ENCODE peak calls at places on chromosome 6, in ten cellular contexts. F is GM23338, U is IMR-90, E is BE2C, I is sigmoid colon, S is trophoblast cell, M is PC-9, Y is heart left ventricle, W is HCT116, Z is tibial artery. J is an unnamed sample.
A peak's percentile ranks its signal among the peaks of the same experiment; 100 is the strongest.

GRCh38 chr6:26251354-26252081 is 113.5 kb upstream of the BTN3A2 start:
- DNase-seq in F (peak; percentile 91), U (peak; percentile 95), E (peak; percentile 65), I (no peak), S (peak; percentile 28), M (no peak), Y (peak; percentile 42), W (no peak), Z (no peak), J (peak; percentile 77)

GRCh38 chr6:110874880-110875547 is 429 bp downstream of the AMD1 start:
- DNase-seq in F (no peak), U (no peak), E (peak; percentile 51), I (peak; percentile 76), S (no peak), M (no peak), Y (no peak), W (no peak), Z (peak; percentile 36), J (peak; percentile 72)

GRCh38 chr6:95690328-95690727 is 113.0 kb downstream of the MANEA start:
- DNase-seq in F (no peak), U (no peak), E (no peak), I (no peak), S (no peak), M (no peak), Y (no peak), W (no peak), Z (no peak), J (no peak)

GRCh38 chr6:149862901-149863595 is 1.1 kb downstream of the LRP11 start:
- DNase-seq in F (peak; percentile 71), U (peak; percentile 57), E (peak; percentile 72), I (peak; percentile 90), S (peak; percentile 93), M (peak; percentile 83), Y (peak; percentile 79), W (no peak), Z (peak; percentile 72), J (peak; percentile 61)

GRCh38 chr6:113094781-113095180 is 747.7 kb downstream of the RFPL4B start:
- DNase-seq in F (no peak), U (peak; percentile 87), E (no peak), I (no peak), S (no peak), M (no peak), Y (no peak), W (no peak), Z (no peak), J (no peak)

GRCh38 chr6:12243169-12243568 is 47.0 kb upstream of the EDN1 start:
- DNase-seq in F (no peak), U (no peak), E (no peak), I (no peak), S (no peak), M (no peak), Y (no peak), W (no peak), Z (no peak), J (no peak)

GRCh38 chr6:152571863-152572394 is 65.2 kb downstream of the SYNE1 start:
- DNase-seq in F (no peak), U (no peak), E (no peak), I (no peak), S (no peak), M (no peak), Y (no peak), W (no peak), Z (no peak), J (no peak)

GRCh38 chr6:110475255-110475654 is 1.2 kb downstream of the SLC22A16 start:
- DNase-seq in F (no peak), U (no peak), E (no peak), I (no peak), S (no peak), M (no peak), Y (no peak), W (no peak), Z (peak; percentile 53), J (no peak)

GRCh38 chr6:2226775-2227174 is 18.6 kb downstream of the GMDS start:
- DNase-seq in F (no peak), U (no peak), E (no peak), I (no peak), S (no peak), M (no peak), Y (no peak), W (no peak), Z (no peak), J (no peak)

GRCh38 chr6:38483526-38483925 is 156.2 kb downstream of the BTBD9 start:
- DNase-seq in F (no peak), U (no peak), E (no peak), I (no peak), S (no peak), M (no peak), Y (no peak), W (no peak), Z (no peak), J (no peak)

GRCh38 chr6:168322966-168323365 is 3.4 kb upstream of the DACT2 start:
- DNase-seq in F (no peak), U (no peak), E (no peak), I (no peak), S (peak; percentile 57), M (no peak), Y (no peak), W (no peak), Z (no peak), J (no peak)

GRCh38 chr6:15171026-15171425 is 74.8 kb upstream of the JARID2 start:
- DNase-seq in F (no peak), U (no peak), E (no peak), I (peak; percentile 2), S (no peak), M (no peak), Y (no peak), W (no peak), Z (no peak), J (no peak)

GRCh38 chr6:125549202-125549884 is 200.1 kb upstream of the HEY2 start:
- DNase-seq in F (no peak), U (no peak), E (no peak), I (no peak), S (no peak), M (no peak), Y (no peak), W (no peak), Z (no peak), J (no peak)

GRCh38 chr6:167781066-167781767 is 45.5 kb upstream of the AFDN start:
- DNase-seq in F (no peak), U (no peak), E (no peak), I (peak; percentile 28), S (no peak), M (no peak), Y (no peak), W (no peak), Z (no peak), J (no peak)

GRCh38 chr6:36389353-36389752 is 1.9 kb upstream of the ETV7 start:
- DNase-seq in F (no peak), U (no peak), E (no peak), I (peak; percentile 12), S (peak; percentile 68), M (no peak), Y (no peak), W (no peak), Z (no peak), J (no peak)

GRCh38 chr6:43838276-43839036 is 68.4 kb downstream of the VEGFA start:
- DNase-seq in F (peak; percentile 78), U (peak; percentile 81), E (peak; percentile 41), I (peak; percentile 70), S (peak; percentile 28), M (peak; percentile 39), Y (peak; percentile 33), W (peak; percentile 22), Z (peak; percentile 36), J (peak; percentile 61)

DNA sequence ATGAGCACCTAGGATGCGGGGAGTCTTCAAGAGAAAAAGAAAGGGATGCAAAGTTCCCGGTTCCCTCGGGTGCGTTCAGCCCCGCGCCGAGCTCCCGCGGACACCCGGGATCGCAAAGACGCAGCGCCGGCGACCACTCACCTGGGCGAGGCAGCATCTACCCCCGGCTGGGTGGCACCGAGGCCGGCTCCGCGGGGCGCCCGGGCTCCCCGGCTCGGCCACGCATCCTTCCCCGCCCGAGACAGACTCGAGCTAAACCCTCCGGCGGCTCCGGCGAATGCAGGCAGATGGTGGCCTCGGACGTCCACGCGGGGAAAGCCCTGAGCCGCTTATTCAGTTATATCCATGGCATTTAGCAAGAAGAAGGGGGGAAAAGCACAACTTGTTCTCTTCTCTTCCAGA is 363 bp downstream of the LRFN2 start:
- DNase-seq in F (no peak), U (no peak), E (peak; percentile 47), I (no peak), S (no peak), M (no peak), Y (no peak), W (no peak), Z (no peak), J (no peak)
- H3K27me3 ChIP-seq in F (peaks cover 32% of the 10 kb centered on the region), U (peaks cover 32% of the 10 kb centered on the region), E (no peaks in the 10 kb centered on the region), I (peaks cover 3% of the 10 kb centered on the region), S (peaks cover 35% of the 10 kb centered on the region), M (peaks cover 6% of the 10 kb centered on the region), Y (peaks cover 23% of the 10 kb centered on the region), W (peaks cover 11% of the 10 kb centered on the region), Z (peaks cover 74% of the 10 kb centered on the region), J (peaks cover 35% of the 10 kb centered on the region)

GRCh38 chr6:52664185-52664990 is 6.5 kb upstream of the TMEM14A start:
- DNase-seq in F (peak; percentile 98), U (peak; percentile 96), E (peak; percentile 95), I (peak; percentile 97), S (peak; percentile 85), M (peak; percentile 86), Y (peak; percentile 90), W (peak; percentile 93), Z (peak; percentile 88), J (peak; percentile 95)
- H3K4me1 ChIP-seq in F (peaks cover 10% of the 10 kb centered on the region), U (peaks cover 4% of the 10 kb centered on the region), E (peaks cover 9% of the 10 kb centered on the region), I (peaks cover 17% of the 10 kb centered on the region), S (peaks cover 7% of the 10 kb centered on the region), M (peaks cover 3% of the 10 kb centered on the region), Y (peaks cover 6% of the 10 kb centered on the region), W (peaks cover 21% of the 10 kb centered on the region), Z (no peaks in the 10 kb centered on the region), J (peaks cover 24% of the 10 kb centered on the region)

DNA sequence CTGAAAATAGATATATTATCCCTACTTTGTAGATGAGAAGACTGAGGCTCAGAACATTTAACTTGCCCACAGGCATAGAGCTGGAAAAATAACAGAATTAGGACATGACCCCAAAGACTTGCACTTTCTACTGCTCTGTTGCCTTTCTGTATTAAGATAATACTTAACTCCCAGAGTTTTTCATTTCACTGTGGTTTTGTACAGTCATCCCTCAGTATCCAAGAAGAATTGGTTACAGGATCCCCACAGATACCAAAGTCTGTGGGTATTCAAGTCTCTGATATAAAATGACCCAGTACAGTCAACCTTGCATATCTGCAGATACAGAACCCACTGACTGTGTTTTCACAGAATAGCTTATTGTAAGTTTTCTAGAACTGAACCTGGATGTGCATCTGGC is 16.8 kb downstream of the MRS2 start:
- DNase-seq in F (no peak), U (peak; percentile 10), E (no peak), I (no peak), S (no peak), M (no peak), Y (no peak), W (no peak), Z (no peak), J (no peak)
- H3K27me3 ChIP-seq in F (no peaks in the 10 kb centered on the region), U (no peaks in the 10 kb centered on the region), E (no peaks in the 10 kb centered on the region), I (no peaks in the 10 kb centered on the region), S (no peaks in the 10 kb centered on the region), M (no peaks in the 10 kb centered on the region), Y (no peaks in the 10 kb centered on the region), W (no peaks in the 10 kb centered on the region), Z (no peaks in the 10 kb centered on the region), J (no peaks in the 10 kb centered on the region)

DNA sequence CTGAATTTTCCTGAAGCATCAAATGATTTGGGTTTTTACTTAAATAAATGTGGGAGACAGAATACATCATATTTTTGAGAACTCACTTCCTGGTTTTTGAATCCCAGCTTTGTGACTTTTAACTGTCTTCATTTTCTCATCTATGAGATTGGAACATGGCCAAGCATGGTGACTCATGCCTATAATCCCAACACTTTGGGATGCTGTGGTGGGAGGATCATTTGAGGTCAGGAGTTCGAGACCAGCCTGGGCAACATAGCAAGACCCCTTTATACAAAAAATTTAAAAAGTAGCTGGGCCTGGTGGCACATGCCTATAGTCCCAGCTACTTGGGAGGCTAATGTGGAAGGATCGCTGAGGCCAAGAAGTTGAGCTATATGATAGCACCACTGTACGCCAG is 122.3 kb downstream of the QKI start:
- DNase-seq in F (no peak), U (peak; percentile 54), E (no peak), I (no peak), S (no peak), M (no peak), Y (no peak), W (no peak), Z (no peak), J (peak; percentile 28)
- H3K4me1 ChIP-seq in F (peaks cover 49% of the 10 kb centered on the region), U (peaks cover 8% of the 10 kb centered on the region), E (no peaks in the 10 kb centered on the region), I (peaks cover 52% of the 10 kb centered on the region), S (peaks cover 3% of the 10 kb centered on the region), M (no peaks in the 10 kb centered on the region), Y (peaks cover 43% of the 10 kb centered on the region), W (peaks cover 20% of the 10 kb centered on the region), Z (no peaks in the 10 kb centered on the region), J (peaks cover 24% of the 10 kb centered on the region)